ENCODE peak calls at places on chromosomes 7 and 10, in seven cellular contexts. V is brain microvascular endothelial cell, N is GM12865, E is heart left ventricle, J is lung, B is fibroblast of mammary gland, F is pancreas. I is an unnamed sample.

GRCh38 chr7:44959433-44959951 is 19.3 kb downstream of the MYO1G start:
- DNase-seq in V (no peak), N (peak), E (no peak), J (no peak), B (peak), F (no peak), I (no peak)

GRCh38 chr10:132449826-132450211 is 52.8 kb downstream of the PWWP2B start:
- DNase-seq in V (no peak), N (no peak), E (peak), J (no peak), B (no peak), F (peak), I (no peak)

GRCh38 chr7:6168469-6168868 is 104.0 kb downstream of the CYTH3 start:
- DNase-seq in V (no peak), N (no peak), E (no peak), J (no peak), B (no peak), F (no peak), I (peak)

GRCh38 chr7:4181446-4181845 is 500.6 kb upstream of the FOXK1 start:
- DNase-seq in V (no peak), N (no peak), E (peak), J (no peak), B (no peak), F (no peak), I (no peak)

GRCh38 chr7:149871576-149871975 is 2.2 kb upstream of the ATP6V0E2 start:
- DNase-seq in V (no peak), N (no peak), E (no peak), J (no peak), B (no peak), F (no peak), I (no peak)

GRCh38 chr7:12281026-12281425 is 69.9 kb downstream of the TMEM106B start:
- DNase-seq in V (no peak), N (no peak), E (no peak), J (no peak), B (peak), F (no peak), I (no peak)

GRCh38 chr7:78020131-78020873 is 221.7 kb downstream of the PHTF2 start:
- DNase-seq in V (peak), N (peak), E (peak), J (peak), B (peak), F (no peak), I (peak)

GRCh38 chr10:30155401-30155800 is 96.0 kb upstream of the JCAD start:
- DNase-seq in V (peak), N (peak), E (peak), J (no peak), B (no peak), F (no peak), I (no peak)

GRCh38 chr10:79322616-79323566 is 24.4 kb upstream of the PPIF start:
- DNase-seq in V (peak), N (peak), E (peak), J (peak), B (peak), F (peak), I (no peak)

GRCh38 chr7:28187012-28187411 is 6.4 kb upstream of the JAZF1 start:
- DNase-seq in V (no peak), N (no peak), E (no peak), J (no peak), B (no peak), F (no peak), I (no peak)

GRCh38 chr7:486216-486743 is 33.4 kb downstream of the PDGFA start:
- DNase-seq in V (no peak), N (no peak), E (peak), J (no peak), B (no peak), F (peak), I (no peak)

GRCh38 chr7:82204694-82205093 is 238.9 kb downstream of the CACNA2D1 start:
- DNase-seq in V (peak), N (no peak), E (peak), J (no peak), B (peak), F (no peak), I (no peak)

GRCh38 chr7:92595281-92595680 is 5.1 kb upstream of the FAM133B start:
- DNase-seq in V (no peak), N (no peak), E (no peak), J (no peak), B (peak), F (no peak), I (no peak)

GRCh38 chr7:16648551-16648950 is 2.6 kb downstream of the BZW2 start:
- DNase-seq in V (no peak), N (no peak), E (no peak), J (no peak), B (no peak), F (no peak), I (no peak)

GRCh38 chr10:95502377-95502776 is 58.8 kb downstream of the SORBS1 start:
- DNase-seq in V (no peak), N (no peak), E (no peak), J (no peak), B (no peak), F (no peak), I (no peak)

GRCh38 chr10:4763960-4764428 is 62.0 kb upstream of the AKR1E2 start:
- DNase-seq in V (no peak), N (no peak), E (no peak), J (no peak), B (peak), F (no peak), I (no peak)

GRCh38 chr10:47248436-47249090 is 51.4 kb upstream of the GDF10 start:
- DNase-seq in V (no peak), N (no peak), E (no peak), J (no peak), B (no peak), F (no peak), I (no peak)

GRCh38 chr7:151233111-151233701 is 923 bp downstream of the CHPF2 start:
- DNase-seq in V (peak), N (peak), E (peak), J (peak), B (peak), F (peak), I (peak)

GRCh38 chr10:92242910-92243671 is 47.8 kb downstream of the CPEB3 start:
- DNase-seq in V (peak), N (peak), E (peak), J (peak), B (peak), F (peak), I (peak)

GRCh38 chr10:62811159-62811875 is 4.8 kb downstream of the EGR2 start:
- DNase-seq in V (no peak), N (peak), E (no peak), J (no peak), B (no peak), F (no peak), I (no peak)

GRCh38 chr7:88291401-88292173 is 15.1 kb downstream of the STEAP4 start:
- DNase-seq in V (peak), N (no peak), E (no peak), J (peak), B (peak), F (no peak), I (peak)

GRCh38 chr7:97096037-97096436 is 21.5 kb upstream of the SDHAF3 start:
- DNase-seq in V (no peak), N (no peak), E (no peak), J (no peak), B (no peak), F (no peak), I (no peak)

GRCh38 chr7:94909023-94909466 is 1.7 kb downstream of the PPP1R9A start:
- DNase-seq in V (no peak), N (no peak), E (no peak), J (no peak), B (no peak), F (no peak), I (no peak)

GRCh38 chr10:66767707-66768106 is 158.1 kb upstream of the LRRTM3 start:
- DNase-seq in V (no peak), N (no peak), E (no peak), J (no peak), B (no peak), F (no peak), I (no peak)

GRCh38 chr7:128131701-128132100 is 100.5 kb upstream of the LRRC4 start:
- DNase-seq in V (no peak), N (no peak), E (no peak), J (no peak), B (no peak), F (no peak), I (no peak)

GRCh38 chr10:109958059-109958458 is 34.7 kb upstream of the XPNPEP1 start:
- DNase-seq in V (no peak), N (no peak), E (no peak), J (no peak), B (no peak), F (no peak), I (no peak)

GRCh38 chr7:27172388-27172774 is 1.7 kb downstream of the HOXA10 start:
- DNase-seq in V (no peak), N (no peak), E (no peak), J (no peak), B (peak), F (peak), I (no peak)

GRCh38 chr10:127887497-127888415 is 5.0 kb downstream of the CLRN3 start:
- DNase-seq in V (no peak), N (no peak), E (no peak), J (peak), B (no peak), F (no peak), I (no peak)

GRCh38 chr7:73749931-73750776 is 11.6 kb upstream of the ABHD11 start:
- DNase-seq in V (no peak), N (no peak), E (no peak), J (no peak), B (no peak), F (no peak), I (peak)

GRCh38 chr7:91959023-91959422 is 18.4 kb downstream of the AKAP9 start:
- DNase-seq in V (no peak), N (no peak), E (no peak), J (no peak), B (no peak), F (no peak), I (no peak)

GRCh38 chr10:16835223-16835622 is 18.0 kb upstream of the RSU1 start:
- DNase-seq in V (no peak), N (no peak), E (no peak), J (no peak), B (no peak), F (no peak), I (no peak)

GRCh38 chr7:101558742-101559325 is 70.3 kb downstream of the MYL10 start:
- DNase-seq in V (no peak), N (no peak), E (no peak), J (no peak), B (no peak), F (peak), I (no peak)

GRCh38 chr7:131111-132094 is 61.0 kb upstream of the FAM20C start:
- DNase-seq in V (no peak), N (no peak), E (peak), J (no peak), B (peak), F (no peak), I (no peak)

GRCh38 chr7:151428393-151429231 is 11.3 kb downstream of the CRYGN start:
- DNase-seq in V (peak), N (no peak), E (no peak), J (no peak), B (peak), F (no peak), I (no peak)

GRCh38 chr7:116673504-116673865 is 1.5 kb downstream of the MET start:
- DNase-seq in V (no peak), N (no peak), E (no peak), J (no peak), B (no peak), F (no peak), I (no peak)
- H3K4me3 ChIP-seq in V (peak), N (no peak), E (peak), J (no peak), B (peak), F (no peak), I (no peak)

DNA sequence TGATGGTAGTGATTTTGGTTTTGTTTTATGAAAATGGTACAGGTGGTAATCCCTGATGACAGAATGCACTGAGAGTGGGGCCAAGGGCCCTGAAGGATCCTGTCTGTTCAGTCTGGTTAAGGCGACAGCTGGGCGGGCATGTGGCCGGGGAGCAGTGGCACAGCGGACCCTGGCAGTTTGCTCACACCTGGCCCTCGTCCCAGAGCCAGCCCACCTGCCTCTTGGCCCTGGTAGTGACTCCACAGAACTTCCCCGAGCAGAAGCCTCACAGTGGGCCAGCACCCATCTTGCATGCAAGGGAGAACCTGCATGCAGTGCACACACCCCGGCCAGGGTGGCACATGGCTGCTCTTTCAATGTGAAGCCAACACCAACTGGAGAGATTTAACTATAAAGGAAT is 82.8 kb downstream of the ALOX5 start:
- DNase-seq in V (no peak), N (no peak), E (no peak), J (no peak), B (no peak), F (peak), I (no peak)
- TF ChIP-seq CTCF in V (no peak), N (no peak), E (no peak), J (no peak), B (no peak), F (no peak), I (no peak)

GRCh38 chr10:114525368-114525949 is 121.2 kb upstream of the AFAP1L2 start:
- DNase-seq in V (peak), N (peak), E (no peak), J (no peak), B (peak), F (no peak), I (no peak)
- H3K4me3 ChIP-seq in V (no peak), N (peak), E (peak), J (no peak), B (no peak), F (no peak), I (peak)

GRCh38 chr10:31320598-31321211 is 1.7 kb downstream of the ZEB1 start:
- DNase-seq in V (peak), N (peak), E (peak), J (peak), B (peak), F (peak), I (no peak)
- TF ChIP-seq CTCF in V (no peak), N (no peak), E (peak), J (no peak), B (no peak), F (no peak), I (no peak)

GRCh38 chr10:117166420-117167345 is 28.6 kb upstream of the VAX1 start:
- DNase-seq in V (no peak), N (no peak), E (no peak), J (no peak), B (no peak), F (peak), I (no peak)
- H3K4me3 ChIP-seq in V (no peak), N (no peak), E (no peak), J (no peak), B (no peak), F (no peak), I (no peak)

GRCh38 chr10:22617516-22617915 is 96.9 kb downstream of the PIP4K2A start:
- DNase-seq in V (no peak), N (peak), E (no peak), J (no peak), B (no peak), F (no peak), I (no peak)
- TF ChIP-seq CTCF in V (peak), N (peak), E (no peak), J (no peak), B (no peak), F (no peak), I (no peak)

GRCh38 chr10:74322141-74322540 is 171.1 kb downstream of the ADK start:
- DNase-seq in V (no peak), N (no peak), E (no peak), J (no peak), B (peak), F (no peak), I (no peak)
- H3K4me3 ChIP-seq in V (no peak), N (no peak), E (no peak), J (no peak), B (no peak), F (no peak), I (no peak)

GRCh38 chr10:116626815-116627214 is 6.1 kb downstream of the PNLIPRP2 start:
- DNase-seq in V (no peak), N (no peak), E (no peak), J (no peak), B (no peak), F (peak), I (no peak)

GRCh38 chr10:116625845-116626244 is 5.1 kb downstream of the PNLIPRP2 start:
- DNase-seq in V (no peak), N (no peak), E (no peak), J (no peak), B (no peak), F (no peak), I (no peak)

GRCh38 chr10:116629340-116629739 is 8.6 kb downstream of the PNLIPRP2 start:
- DNase-seq in V (no peak), N (no peak), E (no peak), J (no peak), B (no peak), F (no peak), I (no peak)

GRCh38 chr10:116630020-116630419 is 9.3 kb downstream of the PNLIPRP2 start:
- DNase-seq in V (no peak), N (no peak), E (no peak), J (no peak), B (no peak), F (no peak), I (no peak)

DNA sequence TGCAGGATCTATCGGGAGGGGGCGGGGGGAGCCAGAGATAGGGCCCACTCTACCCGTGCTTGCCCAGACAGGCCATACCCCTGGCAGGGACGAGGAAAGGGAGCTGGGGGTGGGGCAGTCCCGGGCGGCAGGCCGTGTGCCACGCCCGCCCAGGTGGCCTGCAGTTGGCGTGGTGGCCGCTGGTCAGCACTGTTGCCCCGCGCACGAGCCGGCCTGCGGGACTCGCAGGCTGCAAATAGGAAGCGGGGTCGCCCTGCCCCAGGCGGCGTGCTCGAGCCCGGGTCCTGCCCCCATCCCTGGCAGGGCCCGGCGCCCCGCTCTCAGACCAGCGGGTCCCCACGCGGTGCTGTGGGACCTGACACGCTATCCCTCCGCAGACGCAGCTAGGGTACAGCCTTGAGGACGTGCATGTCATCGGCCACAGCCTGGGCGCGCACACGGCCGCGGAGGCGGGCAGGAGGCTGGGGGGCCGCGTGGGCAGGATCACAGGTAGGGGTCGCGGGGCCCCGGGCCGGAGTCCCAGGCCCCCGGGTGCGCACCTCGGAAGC is 6.7 kb downstream of the PNLIPRP2 start:
- DNase-seq in V (no peak), N (no peak), E (no peak), J (no peak), B (no peak), F (peak), I (peak)
- TF ChIP-seq CTCF in V (peak), N (no peak), E (peak), J (no peak), B (no peak), F (peak), I (peak)

DNA sequence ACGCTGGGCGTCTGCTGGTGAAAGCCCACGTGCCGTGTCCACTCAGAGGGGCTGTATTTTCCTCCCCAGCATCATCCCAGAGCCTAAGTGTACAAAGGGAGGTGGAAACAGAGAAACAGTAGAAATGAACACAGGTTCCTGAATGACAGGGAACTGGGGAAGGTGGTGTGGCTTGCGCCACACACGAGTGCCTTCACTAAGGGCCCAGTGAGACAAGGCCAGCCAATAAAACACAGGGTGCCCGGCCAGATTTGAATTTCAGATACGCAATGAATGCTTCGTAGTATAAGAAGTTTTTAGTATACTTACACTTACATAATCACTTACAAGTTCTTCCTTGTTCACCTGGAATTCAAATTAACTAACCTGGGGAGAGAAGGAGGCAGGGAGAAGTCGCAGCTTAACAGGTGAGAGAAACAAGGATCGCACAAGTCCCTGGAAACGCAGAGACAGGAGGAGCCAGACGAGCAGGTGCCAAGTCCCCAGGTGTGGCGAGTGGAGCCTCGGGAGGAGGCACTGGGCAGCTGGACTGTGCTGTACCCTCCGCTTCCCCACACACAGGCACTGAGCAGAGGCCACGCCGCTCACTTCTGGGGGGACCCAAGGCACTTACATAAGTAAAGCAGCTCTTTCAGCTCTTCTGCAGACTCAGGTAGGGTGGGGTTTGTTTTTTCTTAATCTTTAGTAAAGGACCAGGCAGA is 105.2 kb upstream of the MGMT start:
- DNase-seq in V (no peak), N (no peak), E (no peak), J (no peak), B (no peak), F (no peak), I (no peak)
- H3K4me3 ChIP-seq in V (no peak), N (no peak), E (no peak), J (no peak), B (no peak), F (no peak), I (no peak)

I was measured in LNCaP clone FGC.